ENCODE peak calls at places on chromosomes 16 and 17, in seven cellular contexts. One of them, this sample, is unnamed.

GRCh38 chr16:11801481-11802021 is 4.5 kb upstream of the ZC3H7A start:
- DNase-seq in NCI-H2107: no peak
- DNase-seq in activated naive CD4-positive, alpha-beta T cell treated with anti-CD3 and anti-CD28 coated beads, Interleukin-2, amount 10 ng/mL, durations not matched to agents 7 days and 5 days: no peak
- DNase-seq in CD8-positive, alpha-beta memory T cell: no peak
- DNase-seq in LoVo: no peak
- DNase-seq in left ventricle myocardium inferior: no peak
- DNase-seq in IMR-90: peak
- DNase-seq in this sample: no peak

GRCh38 chr17:50219939-50220465 is 18.6 kb upstream of the COL1A1 start:
- DNase-seq in NCI-H2107: no peak
- DNase-seq in activated naive CD4-positive, alpha-beta T cell treated with anti-CD3 and anti-CD28 coated beads, Interleukin-2, amount 10 ng/mL, durations not matched to agents 7 days and 5 days: no peak
- DNase-seq in CD8-positive, alpha-beta memory T cell: no peak
- DNase-seq in LoVo: no peak
- DNase-seq in left ventricle myocardium inferior: no peak
- DNase-seq in IMR-90: peak
- DNase-seq in this sample: no peak

GRCh38 chr17:66727634-66728570 is 107.0 kb upstream of the CACNG5 start:
- DNase-seq in NCI-H2107: peak
- DNase-seq in activated naive CD4-positive, alpha-beta T cell treated with anti-CD3 and anti-CD28 coated beads, Interleukin-2, amount 10 ng/mL, durations not matched to agents 7 days and 5 days: peak
- DNase-seq in CD8-positive, alpha-beta memory T cell: no peak
- DNase-seq in LoVo: peak
- DNase-seq in left ventricle myocardium inferior: peak
- DNase-seq in IMR-90: peak
- DNase-seq in this sample: no peak

GRCh38 chr17:78130439-78131101 is at the start of gene TMC8:
- DNase-seq in NCI-H2107: no peak
- DNase-seq in activated naive CD4-positive, alpha-beta T cell treated with anti-CD3 and anti-CD28 coated beads, Interleukin-2, amount 10 ng/mL, durations not matched to agents 7 days and 5 days: peak
- DNase-seq in CD8-positive, alpha-beta memory T cell: peak
- DNase-seq in LoVo: no peak
- DNase-seq in left ventricle myocardium inferior: no peak
- DNase-seq in IMR-90: no peak
- DNase-seq in this sample: peak

GRCh38 chr17:77827461-77827968 is 131.0 kb upstream of the TNRC6C start:
- DNase-seq in NCI-H2107: no peak
- DNase-seq in activated naive CD4-positive, alpha-beta T cell treated with anti-CD3 and anti-CD28 coated beads, Interleukin-2, amount 10 ng/mL, durations not matched to agents 7 days and 5 days: no peak
- DNase-seq in CD8-positive, alpha-beta memory T cell: no peak
- DNase-seq in LoVo: no peak
- DNase-seq in left ventricle myocardium inferior: no peak
- DNase-seq in IMR-90: no peak
- DNase-seq in this sample: no peak

GRCh38 chr16:3669067-3669466 is 14.6 kb downstream of the DNASE1 start:
- DNase-seq in NCI-H2107: no peak
- DNase-seq in activated naive CD4-positive, alpha-beta T cell treated with anti-CD3 and anti-CD28 coated beads, Interleukin-2, amount 10 ng/mL, durations not matched to agents 7 days and 5 days: no peak
- DNase-seq in CD8-positive, alpha-beta memory T cell: no peak
- DNase-seq in LoVo: no peak
- DNase-seq in left ventricle myocardium inferior: no peak
- DNase-seq in IMR-90: no peak
- DNase-seq in this sample: no peak

GRCh38 chr17:8376302-8377067 is at the start of gene KRABD2:
- DNase-seq in NCI-H2107: peak
- DNase-seq in activated naive CD4-positive, alpha-beta T cell treated with anti-CD3 and anti-CD28 coated beads, Interleukin-2, amount 10 ng/mL, durations not matched to agents 7 days and 5 days: peak
- DNase-seq in CD8-positive, alpha-beta memory T cell: peak
- DNase-seq in LoVo: peak
- DNase-seq in left ventricle myocardium inferior: peak
- DNase-seq in IMR-90: peak
- DNase-seq in this sample: peak

GRCh38 chr16:11370084-11370931 is 25.0 kb downstream of the RMI2 start:
- DNase-seq in NCI-H2107: no peak
- DNase-seq in activated naive CD4-positive, alpha-beta T cell treated with anti-CD3 and anti-CD28 coated beads, Interleukin-2, amount 10 ng/mL, durations not matched to agents 7 days and 5 days: peak
- DNase-seq in CD8-positive, alpha-beta memory T cell: no peak
- DNase-seq in LoVo: no peak
- DNase-seq in left ventricle myocardium inferior: no peak
- DNase-seq in IMR-90: no peak
- DNase-seq in this sample: no peak

GRCh38 chr16:3135120-3135715 is 389 bp downstream of the ZNF213 start:
- DNase-seq in NCI-H2107: no peak
- DNase-seq in activated naive CD4-positive, alpha-beta T cell treated with anti-CD3 and anti-CD28 coated beads, Interleukin-2, amount 10 ng/mL, durations not matched to agents 7 days and 5 days: no peak
- DNase-seq in CD8-positive, alpha-beta memory T cell: no peak
- DNase-seq in LoVo: no peak
- DNase-seq in left ventricle myocardium inferior: no peak
- DNase-seq in IMR-90: no peak
- DNase-seq in this sample: no peak